ENCODE peak calls at places on chromosome 21, in ten cellular contexts. S is putamen; Q is activated gamma-delta T cell treated with Interleukin-2 at 50 U/mL for 16 hours; F is stimulated activated CD4-positive, alpha-beta T cell treated with anti-CD3 and anti-CD28 coated beads, Interleukin-12 subunit alpha, Interleukin-12 subunit beta, amount 100 ng/mL, for 48 hours; N is Ammon's horn; K is cardiac fibroblast; E is AG09309; M is GM04504; X is lower lobe of right lung; I is Panc1. C is an unnamed sample.

GRCh38 chr21:46037338-46038325 is 56.1 kb downstream of the COL6A1 start:
- DNase-seq in S (no peak), Q (no peak), F (no peak), N (no peak), K (no peak), E (no peak), M (no peak), X (no peak), I (no peak), C (no peak)

GRCh38 chr21:26137379-26138060 is 33.0 kb downstream of the APP start:
- DNase-seq in S (no peak), Q (no peak), F (no peak), N (no peak), K (peak; percentile 63), E (no peak), M (no peak), X (no peak), I (peak; percentile 32), C (no peak)

GRCh38 chr21:37253991-37254390 is 13.1 kb downstream of the VPS26C start:
- DNase-seq in S (no peak), Q (no peak), F (no peak), N (no peak), K (no peak), E (no peak), M (no peak), X (no peak), I (no peak), C (no peak)

GRCh38 chr21:28256420-28256831 is 736.3 kb downstream of the LTN1 start:
- DNase-seq in S (no peak), Q (no peak), F (no peak), N (no peak), K (peak; percentile 28), E (no peak), M (no peak), X (no peak), I (no peak), C (no peak)

GRCh38 chr21:46188226-46189212 is 4.3 kb upstream of the SPATC1L start:
- DNase-seq in S (peak; percentile 86), Q (no peak), F (no peak), N (peak; percentile 86), K (peak; percentile 85), E (no peak), M (peak; percentile 43), X (no peak), I (no peak), C (no peak)

GRCh38 chr21:28617300-28617699 is 375.4 kb downstream of the LTN1 start:
- DNase-seq in S (no peak), Q (no peak), F (no peak), N (no peak), K (no peak), E (no peak), M (no peak), X (no peak), I (no peak), C (no peak)

GRCh38 chr21:28936721-28937120 is 56.0 kb downstream of the LTN1 start:
- DNase-seq in S (no peak), Q (no peak), F (no peak), N (no peak), K (no peak), E (no peak), M (no peak), X (no peak), I (no peak), C (no peak)

GRCh38 chr21:37374026-37374425 is 7.5 kb downstream of the DYRK1A start:
- DNase-seq in S (no peak), Q (no peak), F (no peak), N (no peak), K (peak; percentile 83), E (no peak), M (no peak), X (no peak), I (no peak), C (no peak)

GRCh38 chr21:45980271-45980670 is 1.3 kb upstream of the COL6A1 start:
- DNase-seq in S (no peak), Q (no peak), F (no peak), N (no peak), K (no peak), E (no peak), M (no peak), X (no peak), I (no peak), C (no peak)

GRCh38 chr21:28142692-28143091 is 850.0 kb downstream of the LTN1 start:
- DNase-seq in S (no peak), Q (no peak), F (no peak), N (no peak), K (peak; percentile 85), E (no peak), M (peak; percentile 51), X (no peak), I (no peak), C (no peak)

GRCh38 chr21:44352253-44352860 is 1.1 kb upstream of the TRPM2 start:
- DNase-seq in S (no peak), Q (no peak), F (no peak), N (no peak), K (no peak), E (no peak), M (no peak), X (no peak), I (no peak), C (no peak)

GRCh38 chr21:43367296-43367695 is 59.6 kb downstream of the SIK1 start:
- DNase-seq in S (no peak), Q (no peak), F (no peak), N (no peak), K (no peak), E (no peak), M (no peak), X (no peak), I (no peak), C (no peak)

GRCh38 chr21:34865922-34866271 is 183.2 kb downstream of the RUNX1 start:
- DNase-seq in S (no peak), Q (no peak), F (no peak), N (peak; percentile 32), K (no peak), E (no peak), M (no peak), X (no peak), I (no peak), C (no peak)

GRCh38 chr21:42566524-42567180 is 53.0 kb downstream of the SLC37A1 start:
- DNase-seq in S (no peak), Q (no peak), F (no peak), N (no peak), K (no peak), E (no peak), M (no peak), X (peak; percentile 41), I (no peak), C (no peak)

GRCh38 chr21:36027352-36027751 is 33.0 kb downstream of the SETD4 start:
- DNase-seq in S (no peak), Q (no peak), F (no peak), N (no peak), K (peak; percentile 38), E (no peak), M (no peak), X (no peak), I (no peak), C (no peak)

GRCh38 chr21:25801217-25802015 is 66.6 kb downstream of the GABPA start:
- DNase-seq in S (peak; percentile 57), Q (peak; percentile 81), F (peak; percentile 87), N (peak; percentile 80), K (peak; percentile 91), E (peak; percentile 42), M (no peak), X (peak; percentile 86), I (peak; percentile 65), C (peak; percentile 61)

GRCh38 chr21:42084079-42084478 is 13.0 kb downstream of the UMODL1 start:
- DNase-seq in S (no peak), Q (no peak), F (no peak), N (no peak), K (no peak), E (no peak), M (no peak), X (no peak), I (no peak), C (no peak)

GRCh38 chr21:15732290-15732995 is 2.7 kb downstream of the USP25 start:
- DNase-seq in S (no peak), Q (no peak), F (no peak), N (no peak), K (peak; percentile 56), E (no peak), M (no peak), X (no peak), I (no peak), C (no peak)

GRCh38 chr21:42307106-42307505 is 8.1 kb downstream of the TFF3 start:
- DNase-seq in S (no peak), Q (no peak), F (no peak), N (no peak), K (no peak), E (no peak), M (no peak), X (no peak), I (no peak), C (no peak)

GRCh38 chr21:26715878-26716506 is 129.2 kb downstream of the ADAMTS1 start:
- DNase-seq in S (peak; percentile 56), Q (no peak), F (no peak), N (peak; percentile 82), K (peak; percentile 69), E (no peak), M (peak; percentile 16), X (peak; percentile 44), I (no peak), C (no peak)

GRCh38 chr21:43012596-43012995 is 38.2 kb downstream of the PKNOX1 start:
- DNase-seq in S (no peak), Q (no peak), F (no peak), N (no peak), K (peak; percentile 35), E (no peak), M (no peak), X (no peak), I (no peak), C (no peak)

GRCh38 chr21:34688145-34688544 is 19.4 kb downstream of the CLIC6 start:
- DNase-seq in S (no peak), Q (no peak), F (no peak), N (no peak), K (peak; percentile 41), E (no peak), M (no peak), X (no peak), I (no peak), C (no peak)

GRCh38 chr21:38223893-38224540 is 32.8 kb upstream of the KCNJ15 start:
- DNase-seq in S (no peak), Q (no peak), F (no peak), N (no peak), K (peak; percentile 57), E (no peak), M (no peak), X (no peak), I (no peak), C (no peak)

GRCh38 chr21:39319814-39320332 is 6.4 kb upstream of the BRWD1 start:
- DNase-seq in S (no peak), Q (no peak), F (no peak), N (no peak), K (peak; percentile 30), E (no peak), M (no peak), X (no peak), I (no peak), C (no peak)

GRCh38 chr21:17612023-17612564 is 607 bp downstream of the BTG3 start:
- DNase-seq in S (peak; percentile 17), Q (peak; percentile 4), F (peak; percentile 3), N (peak; percentile 20), K (peak; percentile 75), E (no peak), M (no peak), X (peak; percentile 78), I (no peak), C (no peak)

GRCh38 chr21:35697321-35697808 is 363.0 kb downstream of the SETD4 start:
- DNase-seq in S (peak; percentile 53), Q (no peak), F (no peak), N (peak; percentile 81), K (peak; percentile 46), E (no peak), M (peak; percentile 3), X (peak; percentile 75), I (no peak), C (no peak)

GRCh38 chr21:20647603-20648002 is 350.6 kb upstream of the NCAM2 start:
- DNase-seq in S (peak; percentile 50), Q (no peak), F (no peak), N (no peak), K (no peak), E (no peak), M (no peak), X (no peak), I (no peak), C (no peak)

GRCh38 chr21:28444131-28444530 is 548.5 kb downstream of the LTN1 start:
- DNase-seq in S (no peak), Q (no peak), F (no peak), N (no peak), K (peak; percentile 69), E (no peak), M (no peak), X (no peak), I (no peak), C (no peak)